ENCODE peak calls at places on chromosome 21, in four cellular contexts. V is A549, J is transverse colon, M is uterus. L is an unnamed sample.

GRCh38 chr21:29149771-29150425 is 19.5 kb downstream of the MAP3K7CL start:
- DNase-seq in M (no peak), J (no peak), V (no peak), L (no peak)

GRCh38 chr21:23986987-23987386 is 1620.3 kb downstream of the MRPL39 start:
- DNase-seq in J (no peak), V (no peak), M (no peak), L (no peak)

GRCh38 chr21:28339403-28339802 is 653.3 kb downstream of the LTN1 start:
- DNase-seq in M (no peak), V (no peak), J (no peak), L (no peak)

GRCh38 chr21:15355066-15355465 is 290.3 kb upstream of the NRIP1 start:
- DNase-seq in V (no peak), M (no peak), J (no peak), L (no peak)

GRCh38 chr21:37552496-37553399 is 186.2 kb downstream of the DYRK1A start:
- DNase-seq in J (no peak), V (no peak), M (no peak), L (peak)

GRCh38 chr21:15564907-15565306 is 164.9 kb upstream of the USP25 start:
- DNase-seq in J (no peak), M (no peak), V (no peak), L (no peak)

GRCh38 chr21:46356005-46356338 is 32.0 kb downstream of the PCNT start:
- DNase-seq in M (no peak), J (no peak), V (no peak), L (no peak)

GRCh38 chr21:46667191-46667734 is 31.8 kb downstream of the PRMT2 start:
- DNase-seq in M (no peak), J (no peak), V (no peak), L (peak)

GRCh38 chr21:21002137-21002536 is 3.9 kb downstream of the NCAM2 start:
- DNase-seq in V (no peak), J (no peak), M (no peak), L (no peak)

GRCh38 chr21:28229811-28230210 is 762.9 kb downstream of the LTN1 start:
- DNase-seq in V (no peak), J (no peak), M (no peak), L (no peak)

GRCh38 chr21:27776925-27777553 is 810.2 kb upstream of the ADAMTS5 start:
- DNase-seq in V (no peak), M (peak), J (no peak), L (no peak)

GRCh38 chr21:39077816-39078215 is 105.4 kb downstream of the PSMG1 start:
- DNase-seq in M (no peak), V (no peak), J (no peak), L (no peak)

GRCh38 chr21:38267136-38267535 is 10.3 kb downstream of the KCNJ15 start:
- DNase-seq in V (no peak), M (no peak), J (no peak), L (no peak)

GRCh38 chr21:38765056-38765455 is 40.7 kb upstream of the ETS2 start:
- DNase-seq in M (no peak), J (no peak), V (no peak), L (no peak)

GRCh38 chr21:46322351-46323226 is 1.1 kb downstream of the C21orf58 start:
- DNase-seq in M (no peak), V (no peak), J (no peak), L (peak)

GRCh38 chr21:17848228-17848627 is 29.1 kb upstream of the C21orf91 start:
- DNase-seq in J (peak), M (peak), V (no peak), L (peak)

GRCh38 chr21:17537299-17537698 is 24.5 kb downstream of the CXADR start:
- DNase-seq in J (no peak), M (no peak), V (no peak), L (no peak)

GRCh38 chr21:19268634-19269138 is 865.1 kb upstream of the TMPRSS15 start:
- DNase-seq in V (no peak), J (no peak), M (no peak), L (no peak)

GRCh38 chr21:27047331-27048314 is 80.7 kb upstream of the ADAMTS5 start:
- DNase-seq in V (no peak), J (no peak), M (no peak), L (no peak)

GRCh38 chr21:36630485-36631206 is 68.3 kb upstream of the SIM2 start:
- DNase-seq in J (peak), V (peak), M (no peak), L (no peak)

DNA sequence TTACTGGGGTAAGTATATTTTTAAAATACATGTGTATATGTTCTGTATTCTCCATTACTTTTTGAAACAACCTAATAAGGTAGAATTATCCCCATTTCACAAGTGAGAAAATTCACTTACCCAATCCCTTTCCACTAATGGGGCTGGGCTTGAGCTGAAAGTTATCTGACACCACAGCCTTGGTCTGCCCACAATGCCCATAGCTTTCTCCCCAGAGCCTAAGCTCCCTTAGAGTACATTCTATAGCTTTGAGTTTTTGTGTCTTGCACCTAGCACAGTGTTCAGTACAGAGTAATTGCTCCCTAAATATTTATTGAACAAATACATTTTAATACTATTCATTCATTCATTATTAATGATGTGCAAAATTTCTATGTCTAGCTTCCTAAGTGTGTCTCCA is 152.7 kb upstream of the RUNX1 start:
- DNase-seq in M (no peak), J (no peak), V (no peak), L (no peak)
- TF ChIP-seq POLR2A in M (no peak), J (no peak), V (no peak), L (no peak)

GRCh38 chr21:44455524-44456206 is 355 bp downstream of the LRRC3 start:
- DNase-seq in M (no peak), V (peak), J (peak), L (peak)
- TF ChIP-seq CTCF in M (no peak), V (peak), J (no peak), L (peak)

GRCh38 chr21:42526379-42526727 is 12.7 kb downstream of the SLC37A1 start:
- DNase-seq in M (no peak), J (peak), V (no peak), L (no peak)
- TF ChIP-seq POLR2A in M (no peak), J (no peak), V (no peak), L (no peak)

GRCh38 chr21:45260191-45260795 is 27.4 kb downstream of the POFUT2 start:
- DNase-seq in V (no peak), J (no peak), M (no peak), L (no peak)
- TF ChIP-seq CTCF in V (no peak), J (no peak), M (no peak), L (no peak)

GRCh38 chr21:44301961-44302406 is 2.1 kb downstream of the PFKL start:
- DNase-seq in M (no peak), J (peak), V (no peak), L (no peak)
- TF ChIP-seq POLR2A in M (no peak), J (no peak), V (no peak), L (no peak)

L was measured in upper lobe of left lung.